ENCODE peak calls at places on chromosome 11, in four cellular contexts. T is H1, F is GM12878, Y is HepG2. N is an unnamed sample.

GRCh38 chr11:61601512-61601911 is 20.6 kb upstream of the SYT7 start:
- DNase-seq in T (no peak), F (no peak), Y (peak; percentile 88), N (no peak)

GRCh38 chr11:27040302-27041115 is at the start of gene BBOX1:
- DNase-seq in T (no peak), F (no peak), Y (no peak), N (no peak)

GRCh38 chr11:112662554-112662953 is 298.7 kb upstream of the NCAM1 start:
- DNase-seq in T (no peak), F (no peak), Y (no peak), N (no peak)

GRCh38 chr11:198236-198806 is 5.4 kb downstream of the SCGB1C1 start:
- DNase-seq in T (no peak), F (no peak), Y (no peak), N (no peak)

GRCh38 chr11:12214751-12215150 is 104.4 kb downstream of the MICAL2 start:
- DNase-seq in T (no peak), F (no peak), Y (no peak), N (no peak)

GRCh38 chr11:77207618-77208313 is 79.7 kb downstream of the MYO7A start:
- DNase-seq in T (no peak), F (no peak), Y (no peak), N (no peak)

GRCh38 chr11:127224276-127224675 is 223.7 kb upstream of the KIRREL3 start:
- DNase-seq in T (no peak), F (no peak), Y (no peak), N (no peak)

GRCh38 chr11:6544921-6545850 is 48.1 kb downstream of the DNHD1 start:
- DNase-seq in T (no peak), F (no peak), Y (no peak), N (no peak)

GRCh38 chr11:109237636-109238035 is 184.4 kb upstream of the C11orf87 start:
- DNase-seq in T (no peak), F (no peak), Y (no peak), N (no peak)

GRCh38 chr11:92765965-92766371 is 203.5 kb upstream of the MTNR1B start:
- DNase-seq in T (peak; percentile 66), F (no peak), Y (no peak), N (no peak)

GRCh38 chr11:122696662-122697061 is 41.1 kb downstream of the UBASH3B start:
- DNase-seq in T (no peak), F (no peak), Y (no peak), N (peak; percentile 10)

GRCh38 chr11:112320668-112321067 is 60.0 kb upstream of the PLET1 start:
- DNase-seq in T (no peak), F (no peak), Y (peak; percentile 32), N (no peak)

GRCh38 chr11:72227316-72228228 is 3.0 kb downstream of the INPPL1 start:
- DNase-seq in T (no peak), F (no peak), Y (no peak), N (no peak)

GRCh38 chr11:12144306-12145174 is 34.1 kb downstream of the MICAL2 start:
- DNase-seq in T (no peak), F (no peak), Y (no peak), N (no peak)

GRCh38 chr11:57163160-57163868 is 18.4 kb upstream of the LRRC55 start:
- DNase-seq in T (no peak), F (no peak), Y (no peak), N (no peak)

GRCh38 chr11:9691865-9692264 is 28.0 kb downstream of the SWAP70 start:
- DNase-seq in T (no peak), F (no peak), Y (no peak), N (no peak)

GRCh38 chr11:11807811-11808210 is 34.0 kb upstream of the USP47 start:
- DNase-seq in T (no peak), F (no peak), Y (no peak), N (no peak)

GRCh38 chr11:35623708-35624168 is 5.5 kb downstream of the FJX1 start:
- DNase-seq in T (no peak), F (no peak), Y (no peak), N (no peak)

GRCh38 chr11:9206496-9206895 is 58.7 kb downstream of the DENND5A start:
- DNase-seq in T (no peak), F (no peak), Y (no peak), N (no peak)

GRCh38 chr11:30435488-30435887 is 112.6 kb downstream of the ARL14EP start:
- DNase-seq in T (no peak), F (no peak), Y (no peak), N (no peak)

GRCh38 chr11:75280227-75280671 is 39.7 kb downstream of the TPBGL start:
- DNase-seq in T (peak; percentile 92), F (peak; percentile 16), Y (peak; percentile 54), N (peak; percentile 83)

GRCh38 chr11:1123970-1124369 is 33.8 kb upstream of the MUC5AC start:
- DNase-seq in T (no peak), F (no peak), Y (no peak), N (no peak)

GRCh38 chr11:57116654-57117053 is 65.1 kb upstream of the LRRC55 start:
- DNase-seq in T (peak; percentile 52), F (no peak), Y (peak; percentile 25), N (peak; percentile 51)

GRCh38 chr11:13339196-13340153 is 61.9 kb downstream of the BMAL1 start:
- DNase-seq in T (no peak), F (no peak), Y (no peak), N (no peak)

GRCh38 chr11:67517784-67518552 is 5.3 kb downstream of the CABP2 start:
- DNase-seq in T (no peak), F (no peak), Y (no peak), N (no peak)

GRCh38 chr11:71252782-71253730 is 679 bp upstream of the SHANK2 start:
- DNase-seq in T (peak; percentile 77), F (no peak), Y (peak; percentile 97), N (no peak)

GRCh38 chr11:91913407-91913806 is 311.2 kb upstream of the FAT3 start:
- DNase-seq in T (no peak), F (no peak), Y (no peak), N (no peak)

GRCh38 chr11:28757725-28758515 is 649.7 kb downstream of the METTL15 start:
- DNase-seq in T (no peak), F (no peak), Y (no peak), N (no peak)

GRCh38 chr11:106160494-106160893 is 83.0 kb downstream of the AASDHPPT start:
- DNase-seq in T (no peak), F (no peak), Y (no peak), N (no peak)

DNA sequence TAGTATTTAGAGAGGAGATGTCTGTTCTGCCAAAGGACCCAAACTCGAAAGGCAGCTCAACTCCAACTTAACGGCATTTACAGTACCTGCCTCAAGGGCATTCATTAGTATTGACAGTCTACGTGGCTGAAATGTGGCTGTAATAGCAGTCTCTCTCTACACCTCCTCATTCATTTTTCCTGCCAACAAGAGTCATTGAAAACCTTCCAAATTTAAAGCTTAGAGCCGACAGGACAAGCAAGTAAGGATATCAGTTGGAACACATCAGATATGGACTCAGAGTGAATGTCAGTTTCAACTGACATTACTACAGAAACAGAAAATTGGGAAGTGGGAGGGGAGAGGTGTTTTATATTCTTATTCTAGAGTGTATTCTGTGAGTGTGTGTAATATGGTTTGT is 253.1 kb downstream of the CADM1 start:
- DNase-seq in T (no peak), F (no peak), Y (no peak), N (no peak)
- TF ChIP-seq CBX5 in T (no peak), F (no peak), Y (no peak), N (no peak)

DNA sequence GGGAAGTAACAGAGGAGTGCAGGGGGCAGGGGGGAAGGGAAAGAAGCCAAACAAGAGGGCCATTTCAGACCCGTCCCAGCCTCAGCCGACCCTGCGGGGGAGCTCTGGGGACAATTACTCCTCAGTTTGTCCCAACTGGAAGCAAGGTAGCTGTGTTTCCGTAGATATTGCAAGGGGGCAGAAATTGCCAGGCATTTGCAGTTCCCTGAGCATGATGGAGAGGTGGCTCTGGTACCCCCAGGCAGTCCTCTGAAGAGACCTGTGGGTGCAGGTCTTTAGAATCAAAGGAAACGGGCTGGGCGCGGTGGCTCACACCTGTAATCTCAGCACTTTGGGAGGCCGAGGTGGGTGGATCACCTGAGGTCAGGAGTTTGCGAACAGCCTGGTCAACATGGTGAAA is 13.8 kb upstream of the JAM3 start:
- DNase-seq in T (peak; percentile 45), F (no peak), Y (no peak), N (no peak)
- TF ChIP-seq CBX5 in T (no peak), F (no peak), Y (no peak), N (no peak)

DNA sequence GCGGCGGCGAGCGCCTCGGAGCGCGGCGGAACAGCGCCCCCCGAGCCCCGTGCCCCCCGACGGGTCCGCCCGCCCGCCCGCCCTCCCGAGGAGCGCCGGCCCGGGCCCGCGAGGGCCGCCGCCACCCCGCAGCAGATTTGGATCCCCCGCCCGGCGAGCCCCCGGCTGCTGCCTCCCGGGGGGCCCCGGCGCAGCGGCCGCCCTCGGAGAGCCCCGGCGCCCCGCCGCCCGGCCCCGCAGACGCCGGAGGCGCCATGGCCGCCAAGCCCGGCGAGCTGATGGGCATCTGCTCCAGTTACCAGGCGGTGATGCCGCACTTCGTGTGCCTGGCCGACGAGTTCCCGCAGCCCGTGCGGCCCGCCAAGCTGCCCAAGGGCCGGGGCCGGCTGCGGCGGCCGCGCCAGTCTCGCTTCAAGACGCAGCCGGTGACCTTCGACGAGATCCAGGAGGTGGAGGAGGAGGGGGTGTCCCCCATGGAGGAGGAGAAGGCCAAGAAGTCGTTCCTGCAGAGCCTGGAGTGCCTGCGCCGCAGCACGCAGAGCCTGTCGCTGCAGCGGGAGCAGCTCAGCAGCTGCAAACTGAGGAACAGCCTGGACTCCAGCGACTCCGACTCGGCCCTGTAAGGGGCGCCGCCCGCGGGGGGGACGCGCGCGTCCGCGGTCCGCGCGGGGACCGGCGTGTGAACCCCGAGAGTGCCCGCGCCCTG is 367 bp downstream of the C11orf96 start:
- DNase-seq in T (peak; percentile 71), F (no peak), Y (no peak), N (peak; percentile 73)
- TF ChIP-seq CBX5 in T (no peak), F (no peak), Y (no peak), N (no peak)

DNA sequence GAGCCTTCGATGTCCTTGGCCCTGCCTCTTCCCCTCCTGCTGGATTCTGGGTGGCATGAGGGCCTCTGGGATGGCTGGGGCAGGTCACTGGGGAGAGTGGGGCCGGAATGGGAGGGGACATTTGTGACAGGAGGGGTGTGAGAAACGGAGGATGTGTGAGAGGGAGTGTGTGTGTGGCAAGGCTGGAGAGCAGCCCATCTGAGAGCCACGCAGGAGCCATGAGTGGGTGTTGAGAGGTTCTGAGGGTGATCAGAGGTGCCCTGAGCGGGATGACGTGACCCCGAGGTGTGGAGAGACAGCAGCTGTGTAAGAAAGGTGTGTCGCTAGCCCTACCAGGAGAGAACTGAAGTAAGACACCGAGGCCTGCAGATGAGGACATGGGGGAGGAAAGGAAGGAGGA is 173.8 kb downstream of the CEP164 start:
- DNase-seq in T (no peak), F (no peak), Y (no peak), N (no peak)
- TF ChIP-seq CBX5 in T (no peak), F (no peak), Y (no peak), N (no peak)

GRCh38 chr11:2740275-2740940 is 40.6 kb upstream of the KCNQ1OT1 start:
- DNase-seq in T (no peak), F (no peak), Y (no peak), N (peak; percentile 51)

GRCh38 chr11:2742611-2743426 is 43.0 kb upstream of the KCNQ1OT1 start:
- DNase-seq in T (no peak), F (no peak), Y (no peak), N (no peak)

GRCh38 chr11:2741006-2741376 is 41.2 kb upstream of the KCNQ1OT1 start:
- DNase-seq in T (no peak), F (no peak), Y (no peak), N (peak; percentile 30)

GRCh38 chr11:2742201-2742600 is 42.4 kb upstream of the KCNQ1OT1 start:
- DNase-seq in T (no peak), F (no peak), Y (no peak), N (no peak)

GRCh38 chr11:2741377-2742131 is 41.8 kb upstream of the KCNQ1OT1 start:
- DNase-seq in T (no peak), F (no peak), Y (no peak), N (peak; percentile 39)
- TF ChIP-seq CBX5 in T (no peak), F (no peak), Y (no peak), N (no peak)

N was measured in K562.